ENCODE peak calls at places on chromosomes 1 and 21, in four cellular contexts. D is RWPE1, U is thyroid gland, X is endodermal cell. P is an unnamed sample.

GRCh38 chr1:19344372-19344810 is 32.3 kb downstream of the SLC66A1 start:
- DNase-seq in U (peak), D (peak), X (peak), P (peak)

GRCh38 chr1:223401873-223402789 is 8.9 kb downstream of the CCDC185 start:
- DNase-seq in D (peak), X (no peak), U (no peak), P (no peak)

GRCh38 chr1:86504895-86505625 is 36.3 kb downstream of the CLCA1 start:
- DNase-seq in X (no peak), U (peak), D (no peak), P (no peak)

GRCh38 chr1:8239039-8239305 is 78.9 kb upstream of the SLC45A1 start:
- DNase-seq in D (no peak), X (no peak), U (peak), P (peak)

GRCh38 chr21:43884861-43885370 is 19.9 kb downstream of the AGPAT3 start:
- DNase-seq in U (peak), X (no peak), D (no peak), P (peak)

GRCh38 chr1:107464827-107465226 is 324.0 kb downstream of the NTNG1 start:
- DNase-seq in D (no peak), U (no peak), X (peak), P (no peak)

GRCh38 chr1:119758584-119758983 is 10.1 kb downstream of the HMGCS2 start:
- DNase-seq in X (no peak), U (no peak), D (no peak), P (no peak)

GRCh38 chr1:7422081-7422480 is 349.0 kb upstream of the VAMP3 start:
- DNase-seq in D (no peak), X (no peak), U (no peak), P (peak)